ENCODE peak calls at places on chromosomes 12 and 14, in four cellular contexts. W is B cell, J is H9, A is cardiac fibroblast. U is an unnamed sample.

GRCh38 chr12:103924761-103925641 is 5.2 kb upstream of the HSP90B1 start:
- DNase-seq in W (no peak), J (no peak), A (peak; percentile 72), U (no peak)

GRCh38 chr12:123931686-123932321 is 40.8 kb downstream of the CCDC92 start:
- DNase-seq in W (no peak), J (no peak), A (no peak), U (no peak)

GRCh38 chr12:12736759-12737676 is 19.9 kb downstream of the CDKN1B start:
- DNase-seq in W (peak; percentile 62), J (no peak), A (peak; percentile 67), U (no peak)

GRCh38 chr14:60922050-60922449 is 58.8 kb downstream of the TRMT5 start:
- DNase-seq in W (no peak), J (no peak), A (no peak), U (no peak)

GRCh38 chr12:3272958-3273357 is 195.8 kb downstream of the TSPAN9 start:
- DNase-seq in W (no peak), J (no peak), A (no peak), U (no peak)

GRCh38 chr12:57590536-57590891 is 478 bp upstream of the PIP4K2C start:
- DNase-seq in W (no peak), J (no peak), A (no peak), U (no peak)

GRCh38 chr14:22071001-22071400 is 397.4 kb upstream of the OR4E1 start:
- DNase-seq in W (peak; percentile 69), J (no peak), A (no peak), U (no peak)

GRCh38 chr12:43309845-43310405 is 242.1 kb downstream of the ADAMTS20 start:
- DNase-seq in W (no peak), J (no peak), A (no peak), U (no peak)

GRCh38 chr14:96635850-96636249 is 133.7 kb downstream of the PAPOLA start:
- DNase-seq in W (no peak), J (no peak), A (no peak), U (no peak)

GRCh38 chr12:15801770-15802393 is 12.7 kb upstream of the EPS8 start:
- DNase-seq in W (no peak), J (no peak), A (no peak), U (no peak)

GRCh38 chr14:30243805-30244204 is 315.2 kb upstream of the G2E3 start:
- DNase-seq in W (no peak), J (no peak), A (peak; percentile 47), U (no peak)

GRCh38 chr12:116813271-116814041 is 67.8 kb downstream of the HRK start:
- DNase-seq in W (no peak), J (no peak), A (no peak), U (no peak)

GRCh38 chr14:41285193-41285748 is 321.4 kb upstream of the LRFN5 start:
- DNase-seq in W (no peak), J (no peak), A (peak; percentile 30), U (peak; percentile 68)

GRCh38 chr12:20314325-20314724 is 54.0 kb upstream of the PDE3A start:
- DNase-seq in W (no peak), J (no peak), A (peak; percentile 75), U (no peak)

GRCh38 chr12:47551426-47551851 is 154.4 kb downstream of the RPAP3 start:
- DNase-seq in W (no peak), J (no peak), A (peak; percentile 51), U (no peak)

GRCh38 chr12:34396006-34396860 is 373.9 kb downstream of the ALG10 start:
- DNase-seq in W (no peak), J (peak; percentile 13), A (no peak), U (no peak)

GRCh38 chr14:101127239-101127638 is 223.7 kb upstream of the RTL1 start:
- DNase-seq in W (no peak), J (no peak), A (no peak), U (no peak)

GRCh38 chr12:6949063-6949594 is 2.0 kb upstream of the PTPN6 start:
- DNase-seq in W (peak; percentile 63), J (no peak), A (no peak), U (no peak)

GRCh38 chr12:57837779-57838562 is 8.6 kb downstream of the CTDSP2 start:
- DNase-seq in W (peak; percentile 40), J (peak; percentile 77), A (peak; percentile 86), U (no peak)

GRCh38 chr12:57940915-57941164 is 527 bp upstream of the ATP23 start:
- DNase-seq in W (no peak), J (no peak), A (no peak), U (no peak)

GRCh38 chr12:55727643-55728184 is 1.1 kb downstream of the CD63 start:
- DNase-seq in W (no peak), J (no peak), A (peak; percentile 74), U (no peak)

GRCh38 chr12:102900389-102900788 is 16.7 kb downstream of the PAH start:
- DNase-seq in W (no peak), J (no peak), A (no peak), U (no peak)

GRCh38 chr12:102907918-102908317 is 9.1 kb downstream of the PAH start:
- DNase-seq in W (no peak), J (no peak), A (no peak), U (no peak)

GRCh38 chr12:102905229-102905628 is 11.8 kb downstream of the PAH start:
- DNase-seq in W (no peak), J (no peak), A (no peak), U (no peak)

GRCh38 chr12:102902093-102902492 is 15.0 kb downstream of the PAH start:
- DNase-seq in W (no peak), J (no peak), A (no peak), U (no peak)

GRCh38 chr12:102903318-102904007 is 13.6 kb downstream of the PAH start:
- DNase-seq in W (no peak), J (no peak), A (no peak), U (no peak)
- TF ChIP-seq CTCF in W (no peak), J (no peak), A (no peak), U (no peak)

GRCh38 chr12:51373222-51373621 is 18.0 kb downstream of the GALNT6 start:
- DNase-seq in W (no peak), J (no peak), A (no peak), U (no peak)

GRCh38 chr12:51370667-51371066 is 20.5 kb downstream of the GALNT6 start:
- DNase-seq in W (no peak), J (no peak), A (no peak), U (no peak)

GRCh38 chr12:51371295-51371953 is 19.8 kb downstream of the GALNT6 start:
- DNase-seq in W (no peak), J (peak; percentile 78), A (peak; percentile 96), U (peak; percentile 53)

GRCh38 chr12:51374346-51374745 is 16.9 kb downstream of the GALNT6 start:
- DNase-seq in W (no peak), J (no peak), A (peak; percentile 85), U (no peak)

GRCh38 chr12:51372021-51372420 is 19.2 kb downstream of the GALNT6 start:
- DNase-seq in W (no peak), J (no peak), A (no peak), U (no peak)
- TF ChIP-seq CTCF in W (no peak), J (no peak), A (no peak), U (no peak)

GRCh38 chr14:37197421-37198272 is at the start of gene MIPOL1:
- DNase-seq in W (no peak), J (peak; percentile 65), A (peak; percentile 90), U (peak; percentile 81)
- TF ChIP-seq CTCF in W (no peak), J (peak; percentile 48), A (peak; percentile 28), U (no peak)

DNA sequence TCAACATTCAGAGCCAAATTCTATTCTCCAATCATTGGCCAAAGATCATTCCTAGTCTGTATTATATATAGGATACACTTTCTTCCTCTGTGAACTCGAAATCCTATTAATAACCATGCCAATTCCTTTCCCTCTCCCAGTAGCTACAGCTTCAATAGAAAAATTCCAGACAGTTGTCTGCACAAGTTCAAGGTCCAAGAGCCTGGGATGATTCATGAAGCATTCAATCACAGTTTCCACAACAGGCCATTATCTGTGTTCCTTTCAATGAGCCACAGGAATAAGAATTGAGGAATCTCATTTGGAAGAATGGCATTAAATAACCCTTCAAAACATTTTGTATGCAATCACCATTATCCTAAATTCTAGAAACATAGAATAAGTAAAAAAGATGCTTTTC is 437.4 kb downstream of the RMST start:
- DNase-seq in W (no peak), J (no peak), A (no peak), U (no peak)
- TF ChIP-seq CTCF in W (no peak), J (no peak), A (no peak), U (no peak)